ENCODE peak calls at places on chromosomes 1 and 21, in eight cellular contexts. L, K, T, X, E, O, P and V are unnamed samples. For H3K9me3, the result is how much of the 10 kb centered on the place peaks cover.

GRCh38 chr1:7418442-7419080 is 352.5 kb upstream of the VAMP3 start:
- DNase-seq in L (no peak), K (no peak), T (peak), X (no peak), E (no peak), O (peak), P (no peak), V (no peak)

GRCh38 chr21:41761211-41762181 is 5.4 kb downstream of the RIPK4 start:
- DNase-seq in L (no peak), K (no peak), T (peak), X (peak), E (no peak), O (peak), P (peak), V (no peak)

GRCh38 chr1:22932803-22933470 is 39.7 kb downstream of the LACTBL1 start:
- DNase-seq in L (no peak), K (no peak), T (peak), X (no peak), E (no peak), O (peak), P (no peak), V (no peak)

GRCh38 chr1:109312246-109312645 is 5.4 kb upstream of the MYBPHL start:
- DNase-seq in L (no peak), K (no peak), T (no peak), X (no peak), E (no peak), O (no peak), P (no peak), V (no peak)

GRCh38 chr1:235583511-235584001 is 66.0 kb downstream of the GNG4 start:
- DNase-seq in L (no peak), K (no peak), T (no peak), X (no peak), E (no peak), O (no peak), P (no peak), V (no peak)

GRCh38 chr1:175388286-175388685 is 195.7 kb upstream of the KIAA0040 start:
- DNase-seq in L (no peak), K (peak), T (no peak), X (no peak), E (no peak), O (no peak), P (no peak), V (no peak)

GRCh38 chr1:117782056-117782455 is 147.4 kb downstream of the GDAP2 start:
- DNase-seq in L (no peak), K (no peak), T (no peak), X (no peak), E (no peak), O (no peak), P (no peak), V (no peak)

GRCh38 chr1:28592314-28593071 is 428 bp downstream of the RAB42 start:
- DNase-seq in L (no peak), K (no peak), T (peak), X (no peak), E (no peak), O (peak), P (no peak), V (no peak)

GRCh38 chr1:85297855-85298629 is 21.6 kb upstream of the BCL10 start:
- DNase-seq in L (peak), K (peak), T (no peak), X (no peak), E (peak), O (no peak), P (peak), V (no peak)

GRCh38 chr1:157249326-157249725 is 111.1 kb upstream of the ETV3 start:
- DNase-seq in L (no peak), K (no peak), T (no peak), X (no peak), E (no peak), O (peak), P (no peak), V (no peak)

GRCh38 chr1:155970531-155971167 is 7.7 kb downstream of the ARHGEF2 start:
- DNase-seq in L (peak), K (no peak), T (peak), X (peak), E (no peak), O (no peak), P (peak), V (no peak)

GRCh38 chr1:7702365-7702764 is 68.7 kb upstream of the VAMP3 start:
- DNase-seq in L (no peak), K (no peak), T (no peak), X (no peak), E (no peak), O (peak), P (no peak), V (no peak)

GRCh38 chr1:180343931-180344406 is 113.9 kb downstream of the LHX4 start:
- DNase-seq in L (peak), K (no peak), T (no peak), X (no peak), E (no peak), O (no peak), P (no peak), V (no peak)

GRCh38 chr1:159598196-159598595 is 10.6 kb downstream of the APCS start:
- DNase-seq in L (no peak), K (no peak), T (no peak), X (no peak), E (no peak), O (no peak), P (no peak), V (no peak)

GRCh38 chr1:24992761-24993211 is 62.7 kb upstream of the RUNX3 start:
- DNase-seq in L (no peak), K (no peak), T (peak), X (no peak), E (peak), O (no peak), P (no peak), V (no peak)

GRCh38 chr1:183034682-183035081 is 11.5 kb downstream of the LAMC1 start:
- DNase-seq in L (no peak), K (peak), T (no peak), X (no peak), E (no peak), O (no peak), P (no peak), V (no peak)

GRCh38 chr1:3178279-3178678 is 109.3 kb downstream of the PRDM16 start:
- DNase-seq in L (no peak), K (no peak), T (no peak), X (no peak), E (no peak), O (no peak), P (no peak), V (no peak)

GRCh38 chr21:38933731-38934130 is 128.0 kb downstream of the ETS2 start:
- DNase-seq in L (no peak), K (no peak), T (no peak), X (no peak), E (no peak), O (no peak), P (no peak), V (no peak)

GRCh38 chr1:66315675-66316074 is 218.3 kb upstream of the SGIP1 start:
- DNase-seq in L (no peak), K (no peak), T (no peak), X (no peak), E (no peak), O (no peak), P (no peak), V (no peak)

GRCh38 chr1:86825294-86825693 is 88.6 kb downstream of the SELENOF start:
- DNase-seq in L (no peak), K (no peak), T (no peak), X (no peak), E (no peak), O (no peak), P (no peak), V (no peak)

GRCh38 chr21:18144341-18144740 is 100.3 kb upstream of the CHODL start:
- DNase-seq in L (no peak), K (no peak), T (no peak), X (no peak), E (no peak), O (no peak), P (no peak), V (no peak)

GRCh38 chr1:229509576-229509975 is 1.4 kb upstream of the NUP133 start:
- DNase-seq in L (no peak), K (no peak), T (no peak), X (no peak), E (no peak), O (no peak), P (no peak), V (no peak)

GRCh38 chr1:7495894-7496293 is 275.2 kb upstream of the VAMP3 start:
- DNase-seq in L (no peak), K (no peak), T (no peak), X (no peak), E (no peak), O (no peak), P (no peak), V (no peak)

GRCh38 chr1:8404450-8405370 is 86.8 kb downstream of the SLC45A1 start:
- DNase-seq in L (no peak), K (no peak), T (no peak), X (no peak), E (no peak), O (no peak), P (no peak), V (no peak)

GRCh38 chr1:220652995-220653394 is 37.2 kb upstream of the C1orf115 start:
- DNase-seq in L (no peak), K (no peak), T (no peak), X (no peak), E (no peak), O (no peak), P (no peak), V (no peak)

GRCh38 chr1:181551249-181551648 is 67.9 kb downstream of the CACNA1E start:
- DNase-seq in L (no peak), K (no peak), T (no peak), X (no peak), E (no peak), O (no peak), P (peak), V (no peak)

GRCh38 chr1:59570524-59570923 is 244.2 kb upstream of the HOOK1 start:
- DNase-seq in L (no peak), K (no peak), T (no peak), X (no peak), E (peak), O (no peak), P (no peak), V (no peak)

GRCh38 chr1:209646558-209646957 is 5.7 kb downstream of the LAMB3 start:
- DNase-seq in L (peak), K (no peak), T (no peak), X (no peak), E (no peak), O (peak), P (no peak), V (no peak)

GRCh38 chr1:54870869-54871268 is 16.1 kb downstream of the DHCR24 start:
- DNase-seq in L (no peak), K (no peak), T (no peak), X (no peak), E (no peak), O (no peak), P (no peak), V (no peak)

GRCh38 chr1:44819594-44820327 is 11.4 kb downstream of the BTBD19 start:
- DNase-seq in L (peak), K (peak), T (peak), X (no peak), E (peak), O (peak), P (peak), V (peak)

GRCh38 chr1:21639594-21640041 is 29.5 kb downstream of the RAP1GAP start:
- DNase-seq in L (no peak), K (no peak), T (no peak), X (no peak), E (no peak), O (peak), P (no peak), V (no peak)

GRCh38 chr1:89980605-89981004 is 14.3 kb upstream of the ZNF326 start:
- DNase-seq in L (no peak), K (peak), T (no peak), X (no peak), E (no peak), O (no peak), P (no peak), V (no peak)

GRCh38 chr1:87329051-87329755 is 523 bp downstream of the LMO4 start:
- DNase-seq in L (peak), K (peak), T (peak), X (no peak), E (peak), O (peak), P (peak), V (no peak)

GRCh38 chr1:7103322-7104052 is 318.2 kb downstream of the CAMTA1 start:
- DNase-seq in L (no peak), K (no peak), T (no peak), X (no peak), E (no peak), O (no peak), P (no peak), V (no peak)

GRCh38 chr1:235902638-235903542 is 36.2 kb upstream of the LYST start:
- DNase-seq in L (no peak), K (no peak), T (no peak), X (no peak), E (no peak), O (no peak), P (peak), V (no peak)

DNA sequence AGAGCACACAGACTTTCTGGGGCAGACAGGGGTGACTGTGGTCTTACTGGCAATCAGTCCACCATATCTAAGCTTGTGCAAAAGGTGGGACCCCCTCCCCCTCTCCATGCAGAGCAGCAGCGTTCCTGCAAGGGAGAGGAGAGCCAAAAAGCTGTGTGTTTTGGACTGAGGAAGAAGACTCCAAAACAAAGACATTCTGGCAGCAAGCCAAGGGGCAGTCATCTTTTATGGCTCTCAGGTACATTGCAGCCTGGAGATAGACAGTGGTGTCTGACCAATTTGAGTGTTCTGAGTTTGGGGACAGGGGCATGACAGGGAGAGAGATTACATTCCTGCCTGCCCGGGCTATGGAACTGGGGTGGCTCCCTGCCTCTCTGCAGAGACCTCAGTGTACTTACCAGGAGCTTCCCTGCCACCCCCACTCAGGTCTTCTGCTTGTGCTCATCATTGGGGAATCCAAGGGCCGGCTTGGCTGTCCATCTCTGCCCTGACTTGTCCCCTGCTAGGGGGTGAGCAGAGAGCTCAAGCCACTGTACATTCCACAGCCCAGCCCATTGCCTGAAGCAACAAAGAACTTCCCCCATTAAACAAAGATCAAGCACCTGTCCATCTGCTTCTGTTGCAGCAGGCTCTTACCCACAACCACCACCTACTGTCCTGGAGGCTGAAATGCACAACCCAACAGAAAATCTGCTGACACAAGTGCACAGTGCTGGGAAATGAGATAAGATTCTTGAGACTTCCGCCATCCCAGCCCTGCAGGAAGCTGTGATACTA is 131.1 kb downstream of the EVI5 start:
- DNase-seq in L (no peak), K (no peak), T (no peak), X (no peak), E (no peak), O (no peak), P (no peak), V (no peak)
- H3K9me3 ChIP-seq in L (under half), K (under half), T (under half), X (under half), E (under half), O (under half), P (under half), V (under half)

DNA sequence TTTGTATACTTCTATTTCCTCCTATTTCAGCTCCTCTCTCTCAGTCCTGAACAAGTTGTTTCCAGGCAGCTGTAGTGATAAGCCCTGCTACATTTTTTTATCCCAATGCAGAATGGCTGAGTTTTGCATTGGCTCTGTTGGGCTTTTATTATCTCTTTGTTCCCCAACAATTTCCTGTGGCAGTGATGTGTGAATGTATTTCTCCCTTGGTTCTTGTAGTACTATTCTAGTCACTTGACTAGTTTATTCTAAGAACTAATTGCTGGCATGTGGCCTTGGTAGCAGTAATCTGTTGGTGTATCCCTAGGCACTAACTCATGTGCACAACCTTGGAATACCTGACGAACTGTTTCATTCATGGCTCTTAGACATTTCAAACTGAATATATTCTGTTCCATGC is 60.7 kb downstream of the NFASC start:
- DNase-seq in L (no peak), K (no peak), T (no peak), X (no peak), E (no peak), O (peak), P (no peak), V (no peak)
- H3K9me3 ChIP-seq in L (under half), K (under half), T (under half), X (under half), E (under half), O (under half), P (under half), V (under half)

GRCh38 chr1:81020506-81020905 is 780.2 kb upstream of the ADGRL2 start:
- DNase-seq in L (no peak), K (no peak), T (no peak), X (no peak), E (no peak), O (no peak), P (no peak), V (no peak)

GRCh38 chr1:81021134-81021533 is 779.6 kb upstream of the ADGRL2 start:
- DNase-seq in L (no peak), K (no peak), T (no peak), X (no peak), E (no peak), O (no peak), P (no peak), V (no peak)

DNA sequence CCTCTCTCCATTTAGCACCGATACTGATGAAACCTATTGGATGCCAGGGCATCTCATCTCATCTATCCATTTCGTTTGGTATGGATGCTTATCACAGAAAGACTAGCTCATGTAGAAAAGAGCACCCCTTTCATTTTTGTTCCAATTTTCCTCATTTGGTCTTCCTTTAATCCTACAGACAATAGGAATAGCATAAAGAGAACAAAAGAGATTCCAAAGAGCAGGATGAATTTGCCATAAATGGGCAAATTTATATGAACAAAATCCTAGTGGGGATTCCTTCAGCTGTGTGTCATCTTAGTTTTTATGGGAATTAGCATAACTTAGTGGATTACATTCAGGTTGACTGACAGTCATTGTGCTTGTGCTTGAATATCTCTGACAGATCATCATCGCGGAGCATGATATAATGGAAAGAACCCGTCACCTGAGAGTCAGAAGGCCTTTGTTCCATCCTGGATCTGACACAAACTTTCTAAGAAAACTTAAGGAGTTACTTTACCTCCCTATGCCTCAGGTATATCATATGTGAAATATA is 777.5 kb upstream of the ADGRL2 start:
- DNase-seq in L (no peak), K (peak), T (no peak), X (no peak), E (no peak), O (no peak), P (no peak), V (no peak)
- H3K9me3 ChIP-seq in L (under half), K (under half), T (under half), X (under half), E (under half), O (under half), P (under half), V (under half)

GRCh38 chr21:45630876-45631275 is 12.6 kb upstream of the PCBP3 start:
- DNase-seq in L (no peak), K (no peak), T (peak), X (no peak), E (no peak), O (no peak), P (no peak), V (no peak)
- H3K9me3 ChIP-seq in L (under half), K (under half), T (under half), X (under half), E (under half), O (under half), P (under half), V (under half)

GRCh38 chr1:31458287-31458896 is 45.4 kb downstream of the SERINC2 start:
- DNase-seq in L (no peak), K (no peak), T (no peak), X (no peak), E (no peak), O (no peak), P (no peak), V (no peak)
- H3K9me3 ChIP-seq in L (under half), K (under half), T (under half), X (under half), E (under half), O (half or more), P (under half), V (under half)